ENCODE peak calls at places on chromosomes 3 and 15, in six cellular contexts. U is activated CD8-positive, alpha-beta memory T cell treated with anti-CD3 and anti-CD28 coated beads, Interleukin-2, amount 50 U/mL, for 4 hours; C is fibroblast of mammary gland; B is AG08396; A is mucosa of descending colon; L is nephron progenitor cell. Q is an unnamed sample.
A peak's percentile ranks its signal among the peaks of the same experiment; 100 is the strongest.

GRCh38 chr3:161273589-161274218 is 52.6 kb downstream of the NMD3 start:
- DNase-seq in U (peak; percentile 29), C (peak; percentile 62), B (no peak), A (no peak), L (peak; percentile 20), Q (no peak)

GRCh38 chr3:185788292-185788691 is 36.5 kb downstream of the IGF2BP2 start:
- DNase-seq in U (no peak), C (no peak), B (no peak), A (no peak), L (no peak), Q (no peak)

GRCh38 chr3:73542127-73542526 is 82.6 kb downstream of the PDZRN3 start:
- DNase-seq in U (no peak), C (no peak), B (no peak), A (no peak), L (no peak), Q (no peak)

GRCh38 chr3:28615071-28615470 is 266.4 kb upstream of the AZI2 start:
- DNase-seq in U (no peak), C (no peak), B (no peak), A (no peak), L (no peak), Q (no peak)

GRCh38 chr3:30934208-30934550 is 39.7 kb upstream of the GADL1 start:
- DNase-seq in U (no peak), C (peak; percentile 75), B (peak; percentile 37), A (no peak), L (no peak), Q (no peak)

GRCh38 chr3:19641408-19641807 is 292.6 kb downstream of the EFHB start:
- DNase-seq in U (no peak), C (no peak), B (no peak), A (no peak), L (no peak), Q (no peak)

GRCh38 chr15:96442076-96442475 is 111.6 kb downstream of the NR2F2 start:
- DNase-seq in U (no peak), C (no peak), B (no peak), A (no peak), L (no peak), Q (no peak)

GRCh38 chr3:46213201-46213600 is 5.1 kb upstream of the CCR1 start:
- DNase-seq in U (no peak), C (no peak), B (no peak), A (no peak), L (no peak), Q (no peak)

GRCh38 chr3:141235661-141236171 is 4.1 kb downstream of the PXYLP1 start:
- DNase-seq in U (no peak), C (no peak), B (no peak), A (peak; percentile 67), L (no peak), Q (no peak)

GRCh38 chr3:143978263-143978631 is 6.6 kb downstream of the DIPK2A start:
- DNase-seq in U (no peak), C (no peak), B (no peak), A (no peak), L (no peak), Q (no peak)

GRCh38 chr3:42706721-42707619 is 4.4 kb upstream of the HHATL start:
- DNase-seq in U (no peak), C (no peak), B (no peak), A (peak; percentile 10), L (no peak), Q (no peak)

GRCh38 chr3:165805834-165806561 is 31.2 kb downstream of the BCHE start:
- DNase-seq in U (no peak), C (peak; percentile 6), B (no peak), A (no peak), L (no peak), Q (no peak)

GRCh38 chr15:52010633-52011595 is 8.1 kb upstream of the MAPK6 start:
- DNase-seq in U (no peak), C (peak; percentile 97), B (peak; percentile 63), A (no peak), L (no peak), Q (peak; percentile 63)

GRCh38 chr15:80750591-80750990 is 28.6 kb upstream of the CEMIP start:
- DNase-seq in U (no peak), C (no peak), B (no peak), A (no peak), L (no peak), Q (no peak)

GRCh38 chr15:90101130-90101968 is 919 bp downstream of the IDH2 start:
- DNase-seq in U (no peak), C (peak; percentile 11), B (no peak), A (peak; percentile 71), L (peak; percentile 40), Q (no peak)

GRCh38 chr3:49171119-49171774 is at the start of gene KLHDC8B:
- DNase-seq in U (peak; percentile 83), C (peak; percentile 78), B (peak; percentile 96), A (peak; percentile 89), L (peak; percentile 92), Q (peak; percentile 62)

GRCh38 chr15:40096094-40096876 is 12.4 kb downstream of the BMF start:
- DNase-seq in U (no peak), C (no peak), B (no peak), A (no peak), L (no peak), Q (no peak)

GRCh38 chr3:197003461-197004385 is 25.9 kb downstream of the MELTF start:
- DNase-seq in U (peak; percentile 30), C (peak; percentile 9), B (no peak), A (peak; percentile 73), L (peak; percentile 46), Q (no peak)

GRCh38 chr15:74173545-74174215 is at the start of gene ISLR:
- DNase-seq in U (no peak), C (peak; percentile 69), B (peak; percentile 52), A (no peak), L (no peak), Q (no peak)

GRCh38 chr3:102605146-102605545 is 170.3 kb downstream of the ZPLD1 start:
- DNase-seq in U (no peak), C (no peak), B (no peak), A (no peak), L (no peak), Q (no peak)

GRCh38 chr3:46907271-46907670 is 29.8 kb downstream of the PTH1R start:
- DNase-seq in U (no peak), C (no peak), B (no peak), A (no peak), L (no peak), Q (no peak)

GRCh38 chr3:114218578-114219185 is 18.7 kb downstream of the ZNF80 start:
- DNase-seq in U (no peak), C (no peak), B (no peak), A (no peak), L (no peak), Q (no peak)

GRCh38 chr15:90145259-90145658 is 43.0 kb upstream of the IDH2 start:
- DNase-seq in U (no peak), C (no peak), B (no peak), A (no peak), L (no peak), Q (no peak)

GRCh38 chr3:116188231-116188785 is 257.0 kb downstream of the LSAMP start:
- DNase-seq in U (no peak), C (peak; percentile 53), B (no peak), A (no peak), L (peak; percentile 6), Q (no peak)

GRCh38 chr15:80118956-80119355 is 33.8 kb upstream of the FAH start:
- DNase-seq in U (no peak), C (peak; percentile 6), B (no peak), A (no peak), L (no peak), Q (no peak)

GRCh38 chr15:90402230-90402629 is 14.2 kb downstream of the IQGAP1 start:
- DNase-seq in U (no peak), C (peak; percentile 86), B (peak; percentile 61), A (no peak), L (no peak), Q (peak; percentile 99)

GRCh38 chr3:66885326-66886000 is 112.6 kb upstream of the KBTBD8 start:
- DNase-seq in U (no peak), C (peak; percentile 38), B (no peak), A (no peak), L (no peak), Q (no peak)

GRCh38 chr3:30141927-30142326 is 464.5 kb upstream of the TGFBR2 start:
- DNase-seq in U (no peak), C (no peak), B (no peak), A (no peak), L (no peak), Q (no peak)

GRCh38 chr3:46943237-46944187 is 33.0 kb downstream of the CCDC12 start:
- DNase-seq in U (no peak), C (no peak), B (no peak), A (peak; percentile 57), L (no peak), Q (no peak)

GRCh38 chr3:134802428-134803050 is 7.5 kb downstream of the EPHB1 start:
- DNase-seq in U (no peak), C (no peak), B (no peak), A (no peak), L (no peak), Q (no peak)

Q was measured in NCI-H226.